ENCODE peak calls at places on chromosome 20, in six cellular contexts. M is naive thymus-derived CD4-positive, alpha-beta T cell; V is hepatocyte; C is upper lobe of right lung; B is spleen; X is body of pancreas. O is an unnamed sample.

GRCh38 chr20:40532103-40532502 is 156.9 kb downstream of the MAFB start:
- DNase-seq in V (no peak), C (no peak), M (no peak), B (no peak), X (no peak), O (peak; percentile 21)

GRCh38 chr20:50366270-50367103 is 143.7 kb upstream of the PTPN1 start:
- DNase-seq in V (peak; percentile 92), C (no peak), X (peak; percentile 92), B (no peak), M (peak; percentile 37), O (no peak)

GRCh38 chr20:54043044-54043967 is 27.1 kb downstream of the BCAS1 start:
- DNase-seq in X (no peak), V (no peak), M (no peak), C (no peak), B (no peak), O (no peak)

GRCh38 chr20:2108987-2109386 is 7.4 kb downstream of the STK35 start:
- DNase-seq in V (peak; percentile 42), C (no peak), M (no peak), B (no peak), X (no peak), O (no peak)

GRCh38 chr20:33667245-33668086 is 723 bp downstream of the ACTL10 start:
- DNase-seq in M (peak; percentile 78), B (peak; percentile 92), C (peak; percentile 86), V (no peak), X (peak; percentile 87), O (peak; percentile 35)

GRCh38 chr20:45874576-45874975 is 6.5 kb upstream of the ZSWIM1 start:
- DNase-seq in M (no peak), X (no peak), C (no peak), B (peak; percentile 3), V (no peak), O (no peak)

GRCh38 chr20:3133156-3133555 is 26.5 kb downstream of the FASTKD5 start:
- DNase-seq in X (no peak), B (no peak), M (no peak), V (no peak), C (no peak), O (no peak)

GRCh38 chr20:61100489-61100888 is 151.6 kb upstream of the CDH4 start:
- DNase-seq in M (no peak), X (no peak), B (no peak), V (no peak), C (no peak), O (no peak)

GRCh38 chr20:46838002-46838401 is 56.6 kb upstream of the EYA2 start:
- DNase-seq in V (peak; percentile 23), B (no peak), M (no peak), X (no peak), C (no peak), O (no peak)

GRCh38 chr20:17870063-17870740 is 98.4 kb downstream of the SNX5 start:
- DNase-seq in X (no peak), M (no peak), B (peak; percentile 58), C (peak; percentile 72), V (no peak), O (no peak)

GRCh38 chr20:42686057-42686456 is 503.6 kb downstream of the PTPRT start:
- DNase-seq in M (no peak), V (no peak), B (no peak), X (peak; percentile 88), C (no peak), O (no peak)

GRCh38 chr20:1808101-1808500 is 87.1 kb upstream of the SIRPA start:
- DNase-seq in C (no peak), B (no peak), V (no peak), X (no peak), M (no peak), O (no peak)

GRCh38 chr20:7682916-7683315 is 257.3 kb downstream of the HAO1 start:
- DNase-seq in X (no peak), M (no peak), V (no peak), C (no peak), B (no peak), O (no peak)

GRCh38 chr20:14264869-14265268 is 72.5 kb downstream of the FLRT3 start:
- DNase-seq in C (no peak), X (no peak), M (no peak), B (no peak), V (peak; percentile 21), O (no peak)

GRCh38 chr20:12825180-12825579 is 183.6 kb upstream of the SPTLC3 start:
- DNase-seq in X (no peak), M (no peak), B (no peak), C (no peak), V (no peak), O (no peak)

GRCh38 chr20:32524871-32525501 is 60.1 kb downstream of the NOL4L start:
- DNase-seq in V (no peak), B (peak; percentile 89), X (peak; percentile 95), C (peak; percentile 85), M (no peak), O (no peak)

GRCh38 chr20:32523613-32524218 is 61.4 kb downstream of the NOL4L start:
- DNase-seq in C (no peak), M (no peak), X (no peak), V (no peak), B (peak; percentile 68), O (peak; percentile 31)

GRCh38 chr20:32522525-32522774 is 62.7 kb downstream of the NOL4L start:
- DNase-seq in C (no peak), B (peak; percentile 74), M (no peak), X (no peak), V (no peak), O (no peak)

GRCh38 chr20:32521780-32522524 is 63.2 kb downstream of the NOL4L start:
- DNase-seq in V (peak; percentile 92), M (peak; percentile 62), B (peak; percentile 89), X (peak; percentile 81), C (peak; percentile 82), O (peak; percentile 75)

DNA sequence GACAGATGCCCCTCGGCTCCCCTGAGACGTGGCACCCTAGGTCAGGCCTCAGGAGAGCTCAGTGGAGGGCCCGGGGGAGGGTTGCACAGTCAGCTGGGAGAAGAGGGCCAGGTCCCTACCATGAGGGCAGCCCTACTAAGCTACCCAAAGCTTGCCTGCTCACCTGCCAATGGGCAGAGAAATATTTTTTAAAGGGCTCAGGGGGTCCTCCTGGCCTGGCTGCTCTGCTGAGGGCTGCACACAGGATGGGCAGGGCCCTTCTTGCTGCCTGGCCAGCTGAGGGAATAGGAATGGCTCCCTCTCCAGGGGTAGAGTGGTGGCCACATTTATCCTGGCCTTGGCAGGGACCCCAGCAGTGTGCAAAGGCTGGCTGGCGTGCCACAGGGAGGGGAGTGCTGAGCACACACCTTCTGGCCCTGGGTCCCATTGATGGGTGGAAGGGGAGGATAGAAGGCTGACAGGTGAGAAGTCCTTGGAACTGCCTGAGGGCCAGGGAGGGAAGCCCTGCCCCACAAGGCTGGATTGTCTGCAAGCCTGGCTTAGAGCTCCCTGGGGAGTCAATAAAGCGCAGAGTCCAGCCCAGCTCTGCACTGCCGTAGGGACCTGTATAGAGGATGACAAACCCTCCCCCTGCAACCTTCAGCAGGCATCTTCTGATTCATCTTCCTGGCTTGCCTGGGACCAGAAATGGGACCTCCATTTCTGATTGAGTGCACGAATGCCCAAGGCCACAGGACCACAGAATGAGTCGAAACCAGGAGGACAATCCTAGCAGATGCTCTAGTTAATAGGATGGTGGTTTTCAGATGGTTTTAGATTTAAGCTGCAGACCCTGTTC is 62.1 kb downstream of the NOL4L start:
- DNase-seq in V (no peak), B (peak; percentile 63), C (no peak), M (no peak), X (no peak), O (peak; percentile 60)
- H3K27ac ChIP-seq in V (peak overlapping the region; percentile 0), B (peak overlapping the region; percentile 76), C (no peak overlapping the region), M (peak overlapping the region; percentile 60), X (no peak overlapping the region), O (peak overlapping the region; percentile 71)

GRCh38 chr20:38673731-38674177 is 50.5 kb upstream of the SLC32A1 start:
- DNase-seq in M (no peak), B (no peak), X (no peak), C (no peak), V (peak; percentile 41), O (peak; percentile 30)
- H3K4me3 ChIP-seq in M (peak overlapping the region; percentile 61), B (peak overlapping the region; percentile 43), X (no peak overlapping the region), C (peak overlapping the region; percentile 40), V (peak overlapping the region; percentile 54), O (peak overlapping the region; percentile 61)

GRCh38 chr20:62335532-62335931 is 31.6 kb downstream of the LAMA5 start:
- DNase-seq in B (no peak), X (no peak), V (no peak), C (no peak), M (no peak), O (no peak)

GRCh38 chr20:62336329-62336728 is 30.8 kb downstream of the LAMA5 start:
- DNase-seq in M (no peak), C (no peak), X (no peak), B (no peak), V (no peak), O (no peak)

GRCh38 chr20:62337558-62338293 is 29.4 kb downstream of the LAMA5 start:
- DNase-seq in X (no peak), V (no peak), B (peak; percentile 90), C (no peak), M (no peak), O (no peak)

GRCh38 chr20:62338294-62338620 is 28.9 kb downstream of the LAMA5 start:
- DNase-seq in X (no peak), B (no peak), V (no peak), M (no peak), C (no peak), O (no peak)

DNA sequence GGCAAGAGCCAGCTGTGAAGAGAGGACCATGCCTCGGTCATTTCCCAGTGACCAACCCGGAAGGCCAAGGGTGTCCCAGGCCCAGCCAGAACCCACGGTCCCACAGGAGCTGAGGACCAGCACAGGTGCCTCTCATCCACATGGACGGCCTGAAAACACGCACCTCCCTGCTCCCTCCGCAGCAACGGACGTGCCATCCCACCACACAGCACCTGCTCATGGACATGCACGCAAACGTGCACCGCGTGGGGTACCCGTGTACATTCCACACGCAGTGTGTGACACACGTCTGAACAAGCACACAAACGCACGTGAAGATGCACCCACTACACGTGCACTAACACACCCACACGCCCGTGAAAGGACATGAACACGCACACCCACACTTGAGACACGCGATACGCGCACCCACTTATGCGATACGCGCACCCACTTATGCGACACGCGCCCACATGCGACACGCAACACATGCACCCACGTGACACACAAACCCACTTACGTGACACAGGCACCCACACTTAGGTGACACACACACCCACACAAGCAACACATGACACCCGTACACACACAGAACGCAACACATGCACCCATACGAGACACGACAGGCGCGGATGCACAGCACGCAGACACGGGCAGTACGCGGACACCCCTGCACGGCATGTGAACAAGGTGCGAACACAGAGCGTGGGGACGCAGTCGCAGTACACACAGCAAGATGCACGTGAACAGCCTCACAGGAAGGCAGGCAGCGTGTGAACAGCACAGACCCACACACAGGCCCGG is 30.1 kb downstream of the LAMA5 start:
- DNase-seq in C (no peak), X (no peak), B (peak; percentile 90), V (no peak), M (no peak), O (no peak)
- H3K27ac ChIP-seq in C (no peak overlapping the region), X (no peak overlapping the region), B (peak overlapping the region; percentile 82), V (no peak overlapping the region), M (no peak overlapping the region), O (no peak overlapping the region)

DNA sequence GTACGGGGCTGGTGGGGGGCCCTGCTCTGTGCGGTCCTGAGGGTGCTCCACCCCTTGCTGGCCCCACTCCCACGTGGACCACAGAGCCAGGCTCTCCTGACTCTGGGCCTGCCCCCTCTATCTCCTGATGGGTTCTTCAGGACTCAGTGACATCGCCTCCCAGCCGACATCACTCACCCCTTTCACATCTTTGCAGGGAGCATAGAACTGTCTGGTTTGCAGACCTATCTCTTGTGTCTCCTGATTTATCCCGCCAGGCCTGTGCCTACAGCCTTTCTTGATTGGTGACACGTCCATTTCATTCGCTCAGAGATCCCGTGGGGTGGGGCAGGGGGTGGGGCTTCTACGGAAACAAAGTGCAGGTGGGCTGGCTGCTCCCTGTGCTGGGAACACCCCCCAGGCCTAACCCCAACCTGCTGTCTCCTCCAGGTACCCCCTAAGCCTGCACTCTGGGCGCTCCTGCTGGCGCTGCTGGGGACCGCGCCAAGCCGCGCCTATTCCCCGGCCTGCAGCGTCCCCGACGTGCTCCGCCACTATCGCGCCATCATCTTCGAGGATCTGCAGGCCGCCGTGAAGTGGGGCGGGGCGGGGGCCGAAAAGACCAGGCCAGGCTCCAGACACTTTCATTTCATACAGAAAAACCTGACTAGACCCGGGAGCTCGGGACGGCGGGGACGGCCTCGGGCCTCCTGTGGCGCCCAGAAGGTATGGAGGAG is 1.7 kb downstream of the C20orf204 start:
- DNase-seq in B (no peak), C (no peak), V (no peak), X (no peak), M (no peak), O (peak; percentile 48)
- H3K4me3 ChIP-seq in B (no peak overlapping the region), C (peak overlapping the region; percentile 64), V (no peak overlapping the region), X (no peak overlapping the region), M (peak overlapping the region; percentile 62), O (peak overlapping the region; percentile 49)

O was measured in WERI-Rb-1.